ENCODE peak calls at places on chromosomes 5 and 9, in six cellular contexts. Y is gastrocnemius medialis; D is sciatic nerve; B is tibial nerve; E is fibroblast of lung; X is stimulated activated CD4-positive, alpha-beta T cell treated with anti-CD3 and anti-CD28 coated beads, Interleukin-2, amount 100 ng/mL, for 48 hours. R is an unnamed sample.

GRCh38 chr9:114140850-114141249 is 14.5 kb upstream of the COL27A1 start:
- DNase-seq in Y (no peak), D (no peak), B (no peak), E (no peak), X (no peak), R (no peak)

GRCh38 chr5:158860706-158861105 is 239.0 kb downstream of the EBF1 start:
- DNase-seq in Y (no peak), D (no peak), B (no peak), E (no peak), X (no peak), R (no peak)

GRCh38 chr5:134648425-134649162 is at the start of gene SEC24A:
- DNase-seq in Y (peak), D (peak), B (peak), E (peak), X (peak), R (peak)

GRCh38 chr5:138180183-138180782 is 1.4 kb downstream of the KIF20A start:
- DNase-seq in Y (no peak), D (no peak), B (no peak), E (peak), X (no peak), R (peak)

GRCh38 chr5:96247097-96247675 is 185.9 kb downstream of the PCSK1 start:
- DNase-seq in Y (no peak), D (no peak), B (no peak), E (peak), X (no peak), R (peak)

GRCh38 chr5:135053278-135053677 is 19.2 kb upstream of the PITX1 start:
- DNase-seq in Y (no peak), D (no peak), B (no peak), E (no peak), X (no peak), R (no peak)

GRCh38 chr9:132182609-132183073 is 20.8 kb downstream of the NTNG2 start:
- DNase-seq in Y (no peak), D (no peak), B (no peak), E (no peak), X (no peak), R (no peak)

GRCh38 chr5:137221914-137222313 is 277.2 kb downstream of the SPOCK1 start:
- DNase-seq in Y (no peak), D (no peak), B (no peak), E (no peak), X (no peak), R (no peak)

GRCh38 chr9:121328476-121328875 is 41.6 kb downstream of the STOM start:
- DNase-seq in Y (no peak), D (no peak), B (no peak), E (no peak), X (no peak), R (no peak)

GRCh38 chr9:125998837-125999503 is 251.8 kb downstream of the PBX3 start:
- DNase-seq in Y (no peak), D (no peak), B (no peak), E (no peak), X (no peak), R (no peak)

GRCh38 chr5:149777382-149777781 is 47.3 kb downstream of the PPARGC1B start:
- DNase-seq in Y (no peak), D (no peak), B (no peak), E (peak), X (no peak), R (no peak)

GRCh38 chr5:53403291-53403690 is 77.1 kb upstream of the FST start:
- DNase-seq in Y (no peak), D (no peak), B (no peak), E (peak), X (no peak), R (no peak)

GRCh38 chr5:175836741-175837729 is 34.3 kb upstream of the CPLX2 start:
- DNase-seq in Y (no peak), D (no peak), B (no peak), E (no peak), X (no peak), R (no peak)

GRCh38 chr5:10505517-10506095 is 58.3 kb upstream of the ANKRD33B start:
- DNase-seq in Y (no peak), D (no peak), B (no peak), E (no peak), X (no peak), R (no peak)

GRCh38 chr9:69157751-69158466 is 16.2 kb upstream of the TJP2 start:
- DNase-seq in Y (no peak), D (no peak), B (no peak), E (peak), X (no peak), R (no peak)

GRCh38 chr5:141882594-141883183 is 4.5 kb upstream of the PCDH1 start:
- DNase-seq in Y (no peak), D (no peak), B (no peak), E (no peak), X (no peak), R (no peak)

GRCh38 chr5:125083932-125084331 is 337.5 kb upstream of the ZNF608 start:
- DNase-seq in Y (no peak), D (no peak), B (no peak), E (peak), X (no peak), R (no peak)

GRCh38 chr5:27590503-27590902 is 552.1 kb upstream of the CDH9 start:
- DNase-seq in Y (no peak), D (no peak), B (no peak), E (no peak), X (no peak), R (no peak)

GRCh38 chr9:36834736-36835135 is 199.3 kb downstream of the PAX5 start:
- DNase-seq in Y (no peak), D (no peak), B (no peak), E (no peak), X (no peak), R (no peak)

GRCh38 chr5:144205141-144205551 is 34.5 kb downstream of the KCTD16 start:
- DNase-seq in Y (no peak), D (no peak), B (no peak), E (peak), X (no peak), R (no peak)

GRCh38 chr5:72459089-72459661 is 48.0 kb downstream of the ZNF366 start:
- DNase-seq in Y (no peak), D (no peak), B (no peak), E (peak), X (no peak), R (no peak)

GRCh38 chr5:17340363-17340762 is 122.9 kb downstream of the BASP1 start:
- DNase-seq in Y (no peak), D (no peak), B (no peak), E (peak), X (no peak), R (no peak)

GRCh38 chr5:133869675-133869978 is 98.8 kb downstream of the C5orf15 start:
- DNase-seq in Y (peak), D (peak), B (peak), E (no peak), X (no peak), R (no peak)

GRCh38 chr9:33159058-33159759 is 7.9 kb downstream of the B4GALT1 start:
- DNase-seq in Y (peak), D (peak), B (peak), E (no peak), X (no peak), R (no peak)

GRCh38 chr5:168286386-168286785 is 5.1 kb upstream of the WWC1 start:
- DNase-seq in Y (no peak), D (no peak), B (no peak), E (no peak), X (peak), R (no peak)

GRCh38 chr9:91067306-91067860 is 265.8 kb downstream of the SYK start:
- DNase-seq in Y (no peak), D (peak), B (no peak), E (no peak), X (no peak), R (no peak)

GRCh38 chr9:124754289-124754688 is 16.8 kb downstream of the NR6A1 start:
- DNase-seq in Y (no peak), D (no peak), B (no peak), E (peak), X (no peak), R (no peak)

GRCh38 chr9:61673664-61674381 is 484.0 kb downstream of the SPATA31A7 start:
- DNase-seq in Y (no peak), D (peak), B (no peak), E (no peak), X (no peak), R (no peak)

R was measured in epithelial cell of proximal tubule.